ENCODE peak calls at places on chromosomes 5 and 9, in four cellular contexts. G, E, U and A are unnamed samples.

GRCh38 chr5:155897761-155898160 is 429.2 kb upstream of the SGCD start:
- DNase-seq in E (no peak), U (no peak), G (no peak), A (no peak)

GRCh38 chr9:31588010-31588409 is 796.4 kb upstream of the ACO1 start:
- DNase-seq in U (no peak), E (no peak), G (no peak), A (no peak)

GRCh38 chr5:99644822-99645221 is 716.0 kb upstream of the CHD1 start:
- DNase-seq in G (no peak), U (no peak), E (no peak), A (no peak)

GRCh38 chr5:40914835-40915234 is 5.5 kb downstream of the C7 start:
- DNase-seq in E (no peak), U (no peak), G (no peak), A (no peak)

GRCh38 chr5:172984244-172984953 is 828 bp downstream of the ATP6V0E1 start:
- DNase-seq in U (peak), G (peak), E (peak), A (peak)

GRCh38 chr9:37156781-37157356 is 36.5 kb downstream of the ZCCHC7 start:
- DNase-seq in U (no peak), E (no peak), G (no peak), A (no peak)

GRCh38 chr5:123696948-123697347 is 185.0 kb downstream of the CSNK1G3 start:
- DNase-seq in G (no peak), E (no peak), U (no peak), A (no peak)

GRCh38 chr5:73192375-73192774 is 19.4 kb downstream of the TMEM174 start:
- DNase-seq in E (no peak), G (no peak), U (no peak), A (no peak)

GRCh38 chr9:81619353-81620008 is 69.9 kb downstream of the TLE1 start:
- DNase-seq in E (no peak), U (no peak), G (no peak), A (no peak)

GRCh38 chr5:176789873-176790615 is 20.3 kb upstream of the UNC5A start:
- DNase-seq in E (no peak), U (no peak), G (no peak), A (no peak)

GRCh38 chr5:122484103-122484502 is 172.1 kb downstream of the SNCAIP start:
- DNase-seq in E (no peak), U (no peak), G (no peak), A (no peak)

GRCh38 chr9:93930070-93930469 is 25.1 kb downstream of the BARX1 start:
- DNase-seq in U (no peak), E (no peak), G (no peak), A (no peak)
- TF ChIP-seq FOSL1 in U (no peak), E (no peak), G (no peak), A (no peak)

DNA sequence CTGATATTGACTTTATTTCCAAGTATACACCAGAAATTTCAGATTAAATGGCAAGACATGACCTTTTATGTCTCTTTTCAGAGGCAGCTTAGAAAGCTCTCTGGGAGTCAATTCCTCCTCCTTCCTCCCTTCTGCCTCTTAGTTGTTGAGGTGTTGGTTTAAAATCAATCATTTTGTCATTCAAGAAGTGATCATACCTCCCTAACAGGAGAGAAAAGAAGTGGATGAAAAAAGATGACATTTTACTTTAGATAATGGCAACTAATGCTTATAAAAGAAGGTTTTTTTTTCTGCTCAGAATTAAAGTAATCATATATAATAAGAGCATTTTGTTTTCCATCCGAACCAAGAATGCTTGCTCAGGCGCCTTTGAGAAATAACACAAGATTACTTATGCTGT is 448.7 kb downstream of the CTNND2 start:
- DNase-seq in U (no peak), G (no peak), E (no peak), A (no peak)
- TF ChIP-seq FOSL1 in U (no peak), G (no peak), E (no peak), A (no peak)

DNA sequence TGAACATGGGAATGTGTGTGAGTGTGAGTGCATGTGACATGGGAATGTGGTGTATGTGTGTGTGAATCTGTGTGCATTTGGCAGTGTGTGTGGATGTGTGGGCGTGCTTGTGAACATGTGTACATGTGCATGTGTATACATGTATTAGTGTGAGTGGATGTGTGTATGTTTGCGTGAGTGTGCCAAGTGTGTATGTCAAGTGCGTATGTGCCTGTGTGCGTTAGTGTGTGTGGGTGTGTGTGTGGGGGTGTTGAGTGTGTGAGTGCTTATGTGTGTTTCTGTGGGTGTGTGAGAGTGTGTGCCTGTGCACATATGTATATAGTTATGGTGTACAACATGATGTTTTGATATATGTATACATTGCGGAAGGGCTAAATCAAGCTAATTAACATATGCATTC is 244.3 kb downstream of the GADD45G start:
- DNase-seq in E (no peak), U (no peak), G (no peak), A (no peak)
- TF ChIP-seq FOSL1 in E (no peak), U (no peak), G (no peak), A (no peak)

GRCh38 chr5:92460505-92460904 is 1077.4 kb upstream of the ARRDC3 start:
- DNase-seq in U (no peak), E (no peak), G (no peak), A (no peak)

GRCh38 chr5:92455011-92455410 is 1071.9 kb upstream of the ARRDC3 start:
- DNase-seq in G (no peak), U (no peak), E (no peak), A (no peak)
- TF ChIP-seq FOSL1 in G (no peak), U (no peak), E (no peak), A (no peak)